ENCODE peak calls at places on chromosomes 1 and 21, in six cellular contexts. One of them, this sample, is unnamed.

GRCh38 chr1:33357099-33357498 is 36.2 kb upstream of the A3GALT2 start:
- DNase-seq in ELF-1: no peak
- DNase-seq in glomerular endothelial cell: no peak
- DNase-seq in esophagus squamous epithelium: no peak
- DNase-seq in fibroblast of pulmonary artery: no peak
- DNase-seq in stimulated activated CD4-positive, alpha-beta T cell treated with anti-CD3 and anti-CD28 coated beads, Interleukin-1b, Interleukin-23, amount 100 ng/mL, for 4 hours: no peak
- DNase-seq in this sample: no peak

GRCh38 chr1:6456800-6457466 is 9.0 kb downstream of the TNFRSF25 start:
- DNase-seq in esophagus squamous epithelium: no peak
- DNase-seq in stimulated activated CD4-positive, alpha-beta T cell treated with anti-CD3 and anti-CD28 coated beads, Interleukin-1b, Interleukin-23, amount 100 ng/mL, for 4 hours: no peak
- DNase-seq in fibroblast of pulmonary artery: no peak
- DNase-seq in glomerular endothelial cell: no peak
- DNase-seq in ELF-1: no peak
- DNase-seq in this sample: no peak

GRCh38 chr1:82398357-82398756 is 597.6 kb downstream of the ADGRL2 start:
- DNase-seq in stimulated activated CD4-positive, alpha-beta T cell treated with anti-CD3 and anti-CD28 coated beads, Interleukin-1b, Interleukin-23, amount 100 ng/mL, for 4 hours: no peak
- DNase-seq in ELF-1: no peak
- DNase-seq in esophagus squamous epithelium: no peak
- DNase-seq in glomerular endothelial cell: no peak
- DNase-seq in fibroblast of pulmonary artery: peak
- DNase-seq in this sample: no peak

GRCh38 chr1:174021611-174022079 is 512 bp downstream of the RC3H1 start:
- DNase-seq in stimulated activated CD4-positive, alpha-beta T cell treated with anti-CD3 and anti-CD28 coated beads, Interleukin-1b, Interleukin-23, amount 100 ng/mL, for 4 hours: peak
- DNase-seq in fibroblast of pulmonary artery: peak
- DNase-seq in esophagus squamous epithelium: no peak
- DNase-seq in glomerular endothelial cell: no peak
- DNase-seq in ELF-1: peak
- DNase-seq in this sample: no peak

GRCh38 chr1:181101581-181102226 is 13.2 kb downstream of the IER5 start:
- DNase-seq in esophagus squamous epithelium: no peak
- DNase-seq in ELF-1: peak
- DNase-seq in fibroblast of pulmonary artery: peak
- DNase-seq in glomerular endothelial cell: no peak
- DNase-seq in stimulated activated CD4-positive, alpha-beta T cell treated with anti-CD3 and anti-CD28 coated beads, Interleukin-1b, Interleukin-23, amount 100 ng/mL, for 4 hours: no peak
- DNase-seq in this sample: peak

GRCh38 chr1:29264773-29265389 is 28.6 kb downstream of the PTPRU start:
- DNase-seq in glomerular endothelial cell: no peak
- DNase-seq in ELF-1: no peak
- DNase-seq in esophagus squamous epithelium: no peak
- DNase-seq in fibroblast of pulmonary artery: peak
- DNase-seq in stimulated activated CD4-positive, alpha-beta T cell treated with anti-CD3 and anti-CD28 coated beads, Interleukin-1b, Interleukin-23, amount 100 ng/mL, for 4 hours: no peak
- DNase-seq in this sample: no peak

GRCh38 chr21:44952116-44952928 is 12.5 kb downstream of the SLX9 start:
- DNase-seq in ELF-1: no peak
- DNase-seq in fibroblast of pulmonary artery: no peak
- DNase-seq in esophagus squamous epithelium: no peak
- DNase-seq in glomerular endothelial cell: no peak
- DNase-seq in stimulated activated CD4-positive, alpha-beta T cell treated with anti-CD3 and anti-CD28 coated beads, Interleukin-1b, Interleukin-23, amount 100 ng/mL, for 4 hours: no peak
- DNase-seq in this sample: no peak

GRCh38 chr1:227896710-227897655 is 50.7 kb downstream of the WNT9A start:
- DNase-seq in stimulated activated CD4-positive, alpha-beta T cell treated with anti-CD3 and anti-CD28 coated beads, Interleukin-1b, Interleukin-23, amount 100 ng/mL, for 4 hours: no peak
- DNase-seq in fibroblast of pulmonary artery: no peak
- DNase-seq in esophagus squamous epithelium: no peak
- DNase-seq in ELF-1: no peak
- DNase-seq in glomerular endothelial cell: no peak
- DNase-seq in this sample: no peak

GRCh38 chr21:42552407-42553336 is 39.0 kb downstream of the SLC37A1 start:
- DNase-seq in fibroblast of pulmonary artery: no peak
- DNase-seq in glomerular endothelial cell: no peak
- DNase-seq in stimulated activated CD4-positive, alpha-beta T cell treated with anti-CD3 and anti-CD28 coated beads, Interleukin-1b, Interleukin-23, amount 100 ng/mL, for 4 hours: no peak
- DNase-seq in esophagus squamous epithelium: no peak
- DNase-seq in ELF-1: no peak
- DNase-seq in this sample: no peak

GRCh38 chr1:48645883-48646282 is 130.8 kb downstream of the BEND5 start:
- DNase-seq in glomerular endothelial cell: no peak
- DNase-seq in ELF-1: peak
- DNase-seq in esophagus squamous epithelium: no peak
- DNase-seq in fibroblast of pulmonary artery: no peak
- DNase-seq in stimulated activated CD4-positive, alpha-beta T cell treated with anti-CD3 and anti-CD28 coated beads, Interleukin-1b, Interleukin-23, amount 100 ng/mL, for 4 hours: no peak
- DNase-seq in this sample: no peak

GRCh38 chr21:30044447-30045064 is 104.8 kb upstream of the GRIK1 start:
- DNase-seq in stimulated activated CD4-positive, alpha-beta T cell treated with anti-CD3 and anti-CD28 coated beads, Interleukin-1b, Interleukin-23, amount 100 ng/mL, for 4 hours: no peak
- DNase-seq in glomerular endothelial cell: peak
- DNase-seq in esophagus squamous epithelium: no peak
- DNase-seq in fibroblast of pulmonary artery: peak
- DNase-seq in ELF-1: no peak
- DNase-seq in this sample: no peak

GRCh38 chr21:30329203-30329868 is 8.2 kb downstream of the KRTAP27-1 start:
- DNase-seq in ELF-1: no peak
- DNase-seq in fibroblast of pulmonary artery: no peak
- DNase-seq in stimulated activated CD4-positive, alpha-beta T cell treated with anti-CD3 and anti-CD28 coated beads, Interleukin-1b, Interleukin-23, amount 100 ng/mL, for 4 hours: no peak
- DNase-seq in glomerular endothelial cell: no peak
- DNase-seq in esophagus squamous epithelium: no peak
- DNase-seq in this sample: no peak

GRCh38 chr1:84770481-84770880 is 80.2 kb upstream of the SSX2IP start:
- DNase-seq in stimulated activated CD4-positive, alpha-beta T cell treated with anti-CD3 and anti-CD28 coated beads, Interleukin-1b, Interleukin-23, amount 100 ng/mL, for 4 hours: no peak
- DNase-seq in fibroblast of pulmonary artery: no peak
- DNase-seq in esophagus squamous epithelium: no peak
- DNase-seq in glomerular endothelial cell: no peak
- DNase-seq in ELF-1: no peak
- DNase-seq in this sample: no peak

GRCh38 chr21:35578831-35579470 is 481.4 kb downstream of the SETD4 start:
- DNase-seq in ELF-1: no peak
- DNase-seq in fibroblast of pulmonary artery: peak
- DNase-seq in stimulated activated CD4-positive, alpha-beta T cell treated with anti-CD3 and anti-CD28 coated beads, Interleukin-1b, Interleukin-23, amount 100 ng/mL, for 4 hours: no peak
- DNase-seq in glomerular endothelial cell: no peak
- DNase-seq in esophagus squamous epithelium: no peak
- DNase-seq in this sample: no peak

GRCh38 chr21:34029724-34030528 is 43.5 kb upstream of the MRPS6 start:
- DNase-seq in esophagus squamous epithelium: no peak
- DNase-seq in glomerular endothelial cell: peak
- DNase-seq in ELF-1: peak
- DNase-seq in fibroblast of pulmonary artery: peak
- DNase-seq in stimulated activated CD4-positive, alpha-beta T cell treated with anti-CD3 and anti-CD28 coated beads, Interleukin-1b, Interleukin-23, amount 100 ng/mL, for 4 hours: no peak
- DNase-seq in this sample: no peak

GRCh38 chr1:1264868-1265272 is 8.8 kb downstream of the UBE2J2 start:
- DNase-seq in stimulated activated CD4-positive, alpha-beta T cell treated with anti-CD3 and anti-CD28 coated beads, Interleukin-1b, Interleukin-23, amount 100 ng/mL, for 4 hours: no peak
- DNase-seq in ELF-1: peak
- DNase-seq in esophagus squamous epithelium: no peak
- DNase-seq in glomerular endothelial cell: no peak
- DNase-seq in fibroblast of pulmonary artery: peak
- DNase-seq in this sample: peak

GRCh38 chr1:155080250-155081228 is 1.9 kb downstream of the EFNA3 start:
- DNase-seq in fibroblast of pulmonary artery: no peak
- DNase-seq in esophagus squamous epithelium: no peak
- DNase-seq in ELF-1: peak
- DNase-seq in glomerular endothelial cell: no peak
- DNase-seq in stimulated activated CD4-positive, alpha-beta T cell treated with anti-CD3 and anti-CD28 coated beads, Interleukin-1b, Interleukin-23, amount 100 ng/mL, for 4 hours: no peak
- DNase-seq in this sample: no peak

GRCh38 chr1:59580257-59580656 is 234.5 kb upstream of the HOOK1 start:
- DNase-seq in glomerular endothelial cell: no peak
- DNase-seq in stimulated activated CD4-positive, alpha-beta T cell treated with anti-CD3 and anti-CD28 coated beads, Interleukin-1b, Interleukin-23, amount 100 ng/mL, for 4 hours: no peak
- DNase-seq in ELF-1: no peak
- DNase-seq in fibroblast of pulmonary artery: no peak
- DNase-seq in esophagus squamous epithelium: no peak
- DNase-seq in this sample: no peak

GRCh38 chr1:211648336-211648735 is 27.1 kb downstream of the NEK2 start:
- DNase-seq in fibroblast of pulmonary artery: peak
- DNase-seq in esophagus squamous epithelium: no peak
- DNase-seq in glomerular endothelial cell: peak
- DNase-seq in stimulated activated CD4-positive, alpha-beta T cell treated with anti-CD3 and anti-CD28 coated beads, Interleukin-1b, Interleukin-23, amount 100 ng/mL, for 4 hours: no peak
- DNase-seq in ELF-1: no peak
- DNase-seq in this sample: no peak

This sample was measured in SJSA1.